ENCODE peak calls at places on chromosomes 12 and 14, in ten cellular contexts. E, O, H, N, T, G, P, L, Y and M are unnamed samples.

GRCh38 chr12:118979763-118980406 is 1.5 kb upstream of the SRRM4 start:
- DNase-seq in E (peak), G (peak), O (no peak), Y (peak), H (no peak), L (peak), N (no peak), P (peak), T (no peak), M (no peak)

GRCh38 chr12:24854017-24854416 is 94.9 kb downstream of the BCAT1 start:
- DNase-seq in E (no peak), G (no peak), L (no peak), O (no peak), N (no peak), T (no peak), H (no peak), Y (no peak), P (no peak), M (no peak)

GRCh38 chr14:75824328-75824727 is 157.5 kb downstream of the TGFB3 start:
- DNase-seq in O (no peak), T (no peak), G (no peak), P (peak), E (no peak), L (peak), Y (no peak), N (no peak), H (no peak), M (no peak)

GRCh38 chr12:109727746-109728726 is 14.4 kb downstream of the FAM222A start:
- DNase-seq in G (no peak), O (no peak), Y (no peak), P (no peak), H (no peak), N (peak), L (no peak), T (no peak), E (no peak), M (no peak)

GRCh38 chr12:7175493-7175892 is 14.0 kb upstream of the PEX5 start:
- DNase-seq in L (no peak), H (peak), E (no peak), Y (no peak), N (no peak), O (no peak), G (no peak), T (no peak), P (no peak), M (peak)

GRCh38 chr12:123041042-123041531 is 60.6 kb downstream of the ARL6IP4 start:
- DNase-seq in T (no peak), G (no peak), O (no peak), H (no peak), P (peak), L (no peak), Y (no peak), E (no peak), N (no peak), M (no peak)

GRCh38 chr12:104506691-104507401 is 50.1 kb downstream of the CHST11 start:
- DNase-seq in O (no peak), L (no peak), P (peak), H (no peak), G (no peak), N (no peak), Y (no peak), E (no peak), T (no peak), M (no peak)

GRCh38 chr12:6345319-6346071 is 3.6 kb upstream of the TNFRSF1A start:
- DNase-seq in T (no peak), G (peak), Y (peak), L (no peak), P (no peak), N (no peak), H (peak), O (peak), E (peak), M (peak)

GRCh38 chr14:66379116-66379515 is 107.1 kb upstream of the CCDC196 start:
- DNase-seq in H (no peak), L (no peak), Y (no peak), O (no peak), G (no peak), P (no peak), T (no peak), E (no peak), N (no peak), M (no peak)

GRCh38 chr12:31578632-31579031 is 12.3 kb downstream of the DENND5B start:
- DNase-seq in Y (no peak), E (no peak), O (no peak), H (peak), L (no peak), G (no peak), N (no peak), T (no peak), P (peak), M (peak)

GRCh38 chr14:77023001-77023996 is 5.2 kb downstream of the IRF2BPL start:
- DNase-seq in T (no peak), P (peak), H (peak), E (peak), Y (peak), G (no peak), N (no peak), O (no peak), L (no peak), M (no peak)

GRCh38 chr12:48029811-48030650 is 25.8 kb upstream of the COL2A1 start:
- DNase-seq in G (no peak), N (no peak), O (no peak), T (no peak), H (no peak), L (no peak), P (peak), E (no peak), Y (peak), M (no peak)

GRCh38 chr14:32513571-32514009 is 184.5 kb downstream of the AKAP6 start:
- DNase-seq in P (peak), E (no peak), T (no peak), G (no peak), O (no peak), L (no peak), N (no peak), Y (no peak), H (peak), M (peak)

GRCh38 chr14:64915797-64916196 is 1.5 kb downstream of the CHURC1 start:
- DNase-seq in P (no peak), O (no peak), T (no peak), Y (no peak), E (no peak), G (no peak), N (no peak), L (no peak), H (no peak), M (no peak)

GRCh38 chr12:94172031-94172430 is 23.7 kb downstream of the PLXNC1 start:
- DNase-seq in L (no peak), E (peak), Y (peak), P (no peak), O (no peak), H (no peak), T (no peak), G (no peak), N (no peak), M (peak)

GRCh38 chr14:65849096-65849495 is 436.6 kb downstream of the FUT8 start:
- DNase-seq in O (no peak), P (no peak), E (no peak), L (no peak), N (no peak), H (no peak), G (no peak), T (no peak), Y (peak), M (no peak)

GRCh38 chr14:95725685-95726336 is 11.9 kb upstream of the TCL1A start:
- DNase-seq in L (peak), Y (no peak), P (no peak), T (no peak), H (no peak), G (no peak), N (no peak), O (no peak), E (no peak), M (no peak)

GRCh38 chr14:100221419-100222218 is 17.3 kb upstream of the YY1 start:
- DNase-seq in L (peak), N (peak), P (peak), T (peak), Y (peak), E (peak), H (peak), G (peak), O (no peak), M (peak)

GRCh38 chr14:78902010-78902623 is 731.9 kb downstream of the NRXN3 start:
- DNase-seq in P (peak), T (no peak), L (peak), O (peak), N (no peak), Y (peak), G (peak), H (peak), E (peak), M (peak)

GRCh38 chr14:75826599-75826998 is 155.2 kb downstream of the TGFB3 start:
- DNase-seq in H (no peak), L (no peak), P (no peak), Y (no peak), T (no peak), G (no peak), E (no peak), N (no peak), O (no peak), M (peak)

GRCh38 chr12:41254546-41254945 is 66.4 kb downstream of the PDZRN4 start:
- DNase-seq in Y (no peak), H (no peak), T (no peak), G (no peak), E (no peak), L (no peak), N (no peak), P (no peak), O (no peak), M (no peak)

GRCh38 chr12:111812881-111813741 is 28.9 kb upstream of the MAPKAPK5 start:
- DNase-seq in T (peak), E (peak), H (peak), O (peak), N (peak), G (peak), P (peak), Y (peak), L (peak), M (peak)

GRCh38 chr12:118536306-118536900 is 160.0 kb downstream of the SUDS3 start:
- DNase-seq in O (no peak), N (no peak), L (no peak), G (no peak), T (no peak), E (no peak), P (no peak), H (no peak), Y (no peak), M (no peak)

GRCh38 chr12:124497658-124498057 is 69.8 kb downstream of the NCOR2 start:
- DNase-seq in N (no peak), G (no peak), P (peak), L (no peak), T (no peak), H (peak), E (no peak), O (no peak), Y (no peak), M (peak)